ENCODE peak calls at places on chromosomes 7 and 10, in ten cellular contexts. E, D, T, U, V, R, K, F, W and X are unnamed samples.

GRCh38 chr10:117086545-117086944 is 51.5 kb downstream of the VAX1 start:
- DNase-seq in W (no peak), K (no peak), F (no peak), U (no peak), R (no peak), E (no peak), T (no peak), D (no peak), V (no peak), X (no peak)

GRCh38 chr7:143408686-143409551 is at the start of gene EPHA1:
- DNase-seq in W (no peak), K (no peak), T (peak), V (no peak), F (peak), D (no peak), E (peak), R (no peak), U (no peak), X (no peak)

GRCh38 chr10:96290368-96291133 is 13.7 kb upstream of the DNTT start:
- DNase-seq in T (no peak), F (no peak), K (no peak), W (no peak), R (no peak), U (no peak), D (no peak), V (no peak), E (no peak), X (no peak)

GRCh38 chr7:48638041-48638440 is 286.3 kb upstream of the CDC14C start:
- DNase-seq in T (no peak), D (no peak), V (no peak), U (no peak), K (no peak), W (no peak), E (no peak), R (no peak), F (no peak), X (no peak)

GRCh38 chr10:49841615-49842180 is 79.6 kb upstream of the OGDHL start:
- DNase-seq in D (no peak), R (no peak), V (no peak), T (no peak), W (no peak), K (no peak), E (no peak), F (no peak), U (no peak), X (no peak)

GRCh38 chr10:103818110-103818509 is 37.3 kb downstream of the SH3PXD2A start:
- DNase-seq in E (no peak), U (no peak), R (no peak), K (no peak), D (no peak), W (no peak), V (no peak), T (no peak), F (no peak), X (no peak)

GRCh38 chr10:103089493-103089892 is 103.6 kb downstream of the NT5C2 start:
- DNase-seq in T (no peak), D (no peak), F (no peak), V (no peak), K (no peak), E (no peak), U (no peak), W (no peak), R (no peak), X (no peak)

GRCh38 chr7:4772306-4772705 is 3.1 kb upstream of the AP5Z1 start:
- DNase-seq in K (no peak), T (no peak), F (no peak), E (no peak), D (no peak), V (no peak), W (no peak), U (no peak), R (no peak), X (no peak)

GRCh38 chr7:157430721-157431120 is 93.9 kb downstream of the DNAJB6 start:
- DNase-seq in K (no peak), V (no peak), U (peak), D (peak), E (no peak), F (no peak), T (no peak), W (peak), R (no peak), X (no peak)

GRCh38 chr10:34817054-34817453 is 2.0 kb upstream of the PARD3 start:
- DNase-seq in F (no peak), T (no peak), K (no peak), U (no peak), D (no peak), E (no peak), W (no peak), V (no peak), R (no peak), X (no peak)

GRCh38 chr7:150973571-150974451 is 4.3 kb downstream of the KCNH2 start:
- DNase-seq in D (no peak), K (no peak), T (peak), W (no peak), R (no peak), F (no peak), E (peak), V (no peak), U (no peak), X (no peak)

GRCh38 chr10:132845780-132846595 is 60.0 kb upstream of the NKX6-2 start:
- DNase-seq in R (no peak), V (no peak), T (no peak), K (no peak), F (no peak), E (peak), D (peak), W (peak), U (peak), X (no peak)

GRCh38 chr10:114631678-114632417 is 26.2 kb downstream of the ABLIM1 start:
- DNase-seq in T (no peak), U (no peak), F (no peak), K (no peak), D (peak), W (no peak), E (peak), R (no peak), V (no peak), X (no peak)

GRCh38 chr7:102426268-102427031 is 6.9 kb upstream of the ORAI2 start:
- DNase-seq in K (no peak), R (no peak), V (no peak), D (no peak), F (peak), E (no peak), U (no peak), W (no peak), T (no peak), X (no peak)

GRCh38 chr7:22670422-22670815 is 56.6 kb upstream of the IL6 start:
- DNase-seq in T (no peak), K (no peak), V (no peak), W (no peak), U (no peak), F (no peak), E (no peak), D (no peak), R (peak), X (no peak)

GRCh38 chr10:91043173-91043910 is 122.5 kb upstream of the ANKRD1 start:
- DNase-seq in E (no peak), F (no peak), W (no peak), K (peak), D (no peak), R (no peak), U (no peak), V (no peak), T (no peak), X (peak)

GRCh38 chr7:123916240-123916724 is 8.8 kb upstream of the SPAM1 start:
- DNase-seq in K (no peak), E (peak), T (no peak), U (no peak), W (no peak), F (no peak), D (no peak), R (no peak), V (no peak), X (no peak)

GRCh38 chr10:69503001-69503895 is 52.0 kb downstream of the TSPAN15 start:
- DNase-seq in W (no peak), V (no peak), R (no peak), U (no peak), D (peak), E (peak), K (no peak), T (no peak), F (no peak), X (no peak)

GRCh38 chr7:108158766-108159165 is 28.6 kb upstream of the LAMB4 start:
- DNase-seq in T (no peak), R (no peak), V (no peak), U (no peak), E (no peak), D (no peak), F (no peak), K (no peak), W (no peak), X (no peak)

GRCh38 chr10:35140126-35140525 is 13.5 kb downstream of the CREM start:
- DNase-seq in K (no peak), E (no peak), T (no peak), F (no peak), U (no peak), V (no peak), W (no peak), D (no peak), R (no peak), X (no peak)